ENCODE peak calls at places on chromosomes 16 and 17, in six cellular contexts. One of them, this sample, is unnamed.

GRCh38 chr17:65027305-65027704 is 29.2 kb downstream of the GNA13 start:
- DNase-seq in adrenal gland: no peak
- DNase-seq in Calu3: peak; percentile 57
- DNase-seq in fibroblast of mammary gland: peak; percentile 82
- DNase-seq in stomach: no peak
- DNase-seq in lung: no peak
- DNase-seq in this sample: peak; percentile 73

GRCh38 chr16:24668481-24669001 is 60.9 kb upstream of the TNRC6A start:
- DNase-seq in adrenal gland: peak; percentile 83
- DNase-seq in Calu3: no peak
- DNase-seq in fibroblast of mammary gland: peak; percentile 96
- DNase-seq in stomach: no peak
- DNase-seq in lung: no peak
- DNase-seq in this sample: peak; percentile 89

GRCh38 chr17:50375858-50376538 is 3.0 kb downstream of the EME1 start:
- DNase-seq in adrenal gland: no peak
- DNase-seq in Calu3: no peak
- DNase-seq in fibroblast of mammary gland: no peak
- DNase-seq in stomach: no peak
- DNase-seq in lung: no peak
- DNase-seq in this sample: no peak

GRCh38 chr17:77521076-77521475 is 380.3 kb downstream of the SEC14L1 start:
- DNase-seq in adrenal gland: no peak
- DNase-seq in Calu3: no peak
- DNase-seq in fibroblast of mammary gland: no peak
- DNase-seq in stomach: no peak
- DNase-seq in lung: no peak
- DNase-seq in this sample: no peak

GRCh38 chr17:37608369-37609169 is 649 bp downstream of the SYNRG start:
- DNase-seq in adrenal gland: no peak
- DNase-seq in Calu3: no peak
- DNase-seq in fibroblast of mammary gland: peak; percentile 37
- DNase-seq in stomach: peak; percentile 26
- DNase-seq in lung: no peak
- DNase-seq in this sample: no peak

GRCh38 chr16:58280846-58281301 is 14.0 kb downstream of the PRSS54 start:
- DNase-seq in adrenal gland: no peak
- DNase-seq in Calu3: peak; percentile 21
- DNase-seq in fibroblast of mammary gland: no peak
- DNase-seq in stomach: peak; percentile 67
- DNase-seq in lung: no peak
- DNase-seq in this sample: no peak

GRCh38 chr16:56871172-56871593 is 6.2 kb downstream of the SLC12A3 start:
- DNase-seq in adrenal gland: peak; percentile 70
- DNase-seq in Calu3: peak; percentile 10
- DNase-seq in fibroblast of mammary gland: peak; percentile 34
- DNase-seq in stomach: peak; percentile 46
- DNase-seq in lung: no peak
- DNase-seq in this sample: peak; percentile 87

GRCh38 chr17:47288531-47289116 is 35.0 kb downstream of the ITGB3 start:
- DNase-seq in adrenal gland: no peak
- DNase-seq in Calu3: no peak
- DNase-seq in fibroblast of mammary gland: peak; percentile 79
- DNase-seq in stomach: no peak
- DNase-seq in lung: no peak
- DNase-seq in this sample: peak; percentile 49

GRCh38 chr17:27989046-27989445 is 53.4 kb upstream of the NLK start:
- DNase-seq in adrenal gland: no peak
- DNase-seq in Calu3: no peak
- DNase-seq in fibroblast of mammary gland: no peak
- DNase-seq in stomach: no peak
- DNase-seq in lung: no peak
- DNase-seq in this sample: no peak

GRCh38 chr17:4480929-4481898 is 17.5 kb upstream of the SPNS2 start:
- DNase-seq in adrenal gland: no peak
- DNase-seq in Calu3: no peak
- DNase-seq in fibroblast of mammary gland: no peak
- DNase-seq in stomach: peak; percentile 78
- DNase-seq in lung: no peak
- DNase-seq in this sample: no peak

GRCh38 chr16:10509534-10510025 is 70.8 kb downstream of the EMP2 start:
- DNase-seq in adrenal gland: peak; percentile 69
- DNase-seq in Calu3: peak; percentile 87
- DNase-seq in fibroblast of mammary gland: peak; percentile 84
- DNase-seq in stomach: peak; percentile 54
- DNase-seq in lung: peak; percentile 65
- DNase-seq in this sample: peak; percentile 65

GRCh38 chr17:32275060-32276042 is 9.7 kb downstream of the RHBDL3 start:
- DNase-seq in adrenal gland: peak; percentile 97
- DNase-seq in Calu3: peak; percentile 28
- DNase-seq in fibroblast of mammary gland: peak; percentile 89
- DNase-seq in stomach: no peak
- DNase-seq in lung: no peak
- DNase-seq in this sample: peak; percentile 94

GRCh38 chr16:89642574-89642973 is 14.9 kb downstream of the CHMP1A start:
- DNase-seq in adrenal gland: no peak
- DNase-seq in Calu3: no peak
- DNase-seq in fibroblast of mammary gland: no peak
- DNase-seq in stomach: no peak
- DNase-seq in lung: no peak
- DNase-seq in this sample: no peak

GRCh38 chr16:2838928-2839327 is 8.8 kb downstream of the ZG16B start:
- DNase-seq in adrenal gland: peak; percentile 85
- DNase-seq in Calu3: peak; percentile 84
- DNase-seq in fibroblast of mammary gland: peak; percentile 87
- DNase-seq in stomach: peak; percentile 79
- DNase-seq in lung: peak; percentile 67
- DNase-seq in this sample: peak; percentile 79

GRCh38 chr16:19291459-19291858 is 5.9 kb downstream of the CLEC19A start:
- DNase-seq in adrenal gland: peak; percentile 27
- DNase-seq in Calu3: peak; percentile 41
- DNase-seq in fibroblast of mammary gland: peak; percentile 21
- DNase-seq in stomach: no peak
- DNase-seq in lung: no peak
- DNase-seq in this sample: no peak

GRCh38 chr17:47266782-47267181 is 13.2 kb downstream of the ITGB3 start:
- DNase-seq in adrenal gland: no peak
- DNase-seq in Calu3: no peak
- DNase-seq in fibroblast of mammary gland: peak; percentile 71
- DNase-seq in stomach: no peak
- DNase-seq in lung: no peak
- DNase-seq in this sample: no peak

GRCh38 chr17:76547183-76547641 is 7.4 kb downstream of the PRCD start:
- DNase-seq in adrenal gland: peak; percentile 71
- DNase-seq in Calu3: peak; percentile 72
- DNase-seq in fibroblast of mammary gland: peak; percentile 90
- DNase-seq in stomach: peak; percentile 51
- DNase-seq in lung: peak; percentile 54
- DNase-seq in this sample: peak; percentile 68

GRCh38 chr17:38798614-38799500 is 499 bp downstream of the PIP4K2B start:
- DNase-seq in adrenal gland: peak; percentile 57
- DNase-seq in Calu3: no peak
- DNase-seq in fibroblast of mammary gland: peak; percentile 37
- DNase-seq in stomach: peak; percentile 44
- DNase-seq in lung: peak; percentile 40
- DNase-seq in this sample: peak; percentile 36
- TF ChIP-seq CTCF in adrenal gland: no peak
- TF ChIP-seq CTCF in Calu3: peak; percentile 32
- TF ChIP-seq CTCF in fibroblast of mammary gland: no peak
- TF ChIP-seq CTCF in stomach: no peak
- TF ChIP-seq CTCF in lung: no peak
- TF ChIP-seq CTCF in this sample: no peak

GRCh38 chr16:66510298-66510697 is 39.6 kb downstream of the TK2 start:
- DNase-seq in adrenal gland: no peak
- DNase-seq in Calu3: no peak
- DNase-seq in fibroblast of mammary gland: no peak
- DNase-seq in stomach: peak; percentile 24
- DNase-seq in lung: no peak
- DNase-seq in this sample: no peak

GRCh38 chr16:66510711-66511614 is 39.0 kb downstream of the TK2 start:
- DNase-seq in adrenal gland: peak; percentile 66
- DNase-seq in Calu3: peak; percentile 67
- DNase-seq in fibroblast of mammary gland: no peak
- DNase-seq in stomach: peak; percentile 66
- DNase-seq in lung: peak; percentile 70
- DNase-seq in this sample: no peak

GRCh38 chr16:66512589-66513404 is 37.1 kb downstream of the TK2 start:
- DNase-seq in adrenal gland: no peak
- DNase-seq in Calu3: peak; percentile 66
- DNase-seq in fibroblast of mammary gland: peak; percentile 51
- DNase-seq in stomach: peak; percentile 21
- DNase-seq in lung: no peak
- DNase-seq in this sample: peak; percentile 51

GRCh38 chr16:66509576-66509975 is 40.3 kb downstream of the TK2 start:
- DNase-seq in adrenal gland: no peak
- DNase-seq in Calu3: no peak
- DNase-seq in fibroblast of mammary gland: no peak
- DNase-seq in stomach: peak; percentile 18
- DNase-seq in lung: no peak
- DNase-seq in this sample: no peak

GRCh38 chr16:66511615-66512500 is 38.1 kb downstream of the TK2 start:
- DNase-seq in adrenal gland: peak; percentile 73
- DNase-seq in Calu3: peak; percentile 80
- DNase-seq in fibroblast of mammary gland: peak; percentile 84
- DNase-seq in stomach: peak; percentile 25
- DNase-seq in lung: no peak
- DNase-seq in this sample: peak; percentile 73
- TF ChIP-seq CTCF in adrenal gland: peak; percentile 16
- TF ChIP-seq CTCF in Calu3: no peak
- TF ChIP-seq CTCF in fibroblast of mammary gland: peak; percentile 12
- TF ChIP-seq CTCF in stomach: no peak
- TF ChIP-seq CTCF in lung: no peak
- TF ChIP-seq CTCF in this sample: no peak

GRCh38 chr16:81927561-81928185 is 83.6 kb downstream of the SDR42E1 start:
- DNase-seq in adrenal gland: no peak
- DNase-seq in Calu3: no peak
- DNase-seq in fibroblast of mammary gland: no peak
- DNase-seq in stomach: no peak
- DNase-seq in lung: no peak
- DNase-seq in this sample: no peak

GRCh38 chr16:81926036-81926435 is 85.2 kb downstream of the SDR42E1 start:
- DNase-seq in adrenal gland: no peak
- DNase-seq in Calu3: no peak
- DNase-seq in fibroblast of mammary gland: no peak
- DNase-seq in stomach: no peak
- DNase-seq in lung: no peak
- DNase-seq in this sample: no peak

GRCh38 chr16:81929841-81930240 is 81.4 kb downstream of the SDR42E1 start:
- DNase-seq in adrenal gland: no peak
- DNase-seq in Calu3: no peak
- DNase-seq in fibroblast of mammary gland: no peak
- DNase-seq in stomach: no peak
- DNase-seq in lung: no peak
- DNase-seq in this sample: no peak

GRCh38 chr16:81931927-81932326 is 79.3 kb downstream of the SDR42E1 start:
- DNase-seq in adrenal gland: no peak
- DNase-seq in Calu3: no peak
- DNase-seq in fibroblast of mammary gland: no peak
- DNase-seq in stomach: no peak
- DNase-seq in lung: no peak
- DNase-seq in this sample: no peak

DNA sequence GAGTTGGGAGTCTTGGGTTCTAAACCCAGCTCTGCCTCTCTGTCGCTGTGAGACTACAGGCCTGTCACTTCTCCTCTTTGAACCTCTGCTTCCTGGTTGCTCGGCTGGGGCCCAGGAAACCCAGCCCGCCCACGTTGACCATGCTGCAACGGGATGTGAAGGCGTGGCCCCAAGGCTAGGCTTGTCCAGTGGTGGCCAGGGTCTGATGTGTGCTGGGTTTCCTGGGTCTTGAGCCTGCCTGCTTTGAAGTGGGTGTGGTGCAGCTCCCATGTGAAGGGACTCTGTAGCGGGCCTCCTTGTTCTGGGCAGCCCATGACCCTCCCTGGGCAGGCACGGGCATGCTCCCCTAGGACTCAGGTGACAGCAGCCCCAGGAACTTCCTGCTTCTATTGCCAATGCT is 82.3 kb downstream of the SDR42E1 start:
- DNase-seq in adrenal gland: no peak
- DNase-seq in Calu3: peak; percentile 70
- DNase-seq in fibroblast of mammary gland: no peak
- DNase-seq in stomach: peak; percentile 42
- DNase-seq in lung: peak; percentile 35
- DNase-seq in this sample: no peak
- TF ChIP-seq CTCF in adrenal gland: no peak
- TF ChIP-seq CTCF in Calu3: no peak
- TF ChIP-seq CTCF in fibroblast of mammary gland: no peak
- TF ChIP-seq CTCF in stomach: no peak
- TF ChIP-seq CTCF in lung: no peak
- TF ChIP-seq CTCF in this sample: no peak

GRCh38 chr17:29126268-29126923 is 53.8 kb downstream of the MYO18A start:
- DNase-seq in adrenal gland: no peak
- DNase-seq in Calu3: no peak
- DNase-seq in fibroblast of mammary gland: no peak
- DNase-seq in stomach: no peak
- DNase-seq in lung: no peak
- DNase-seq in this sample: no peak

GRCh38 chr17:29123111-29123510 is 57.1 kb downstream of the MYO18A start:
- DNase-seq in adrenal gland: no peak
- DNase-seq in Calu3: no peak
- DNase-seq in fibroblast of mammary gland: no peak
- DNase-seq in stomach: no peak
- DNase-seq in lung: no peak
- DNase-seq in this sample: no peak

GRCh38 chr17:29124931-29125270 is 55.3 kb downstream of the MYO18A start:
- DNase-seq in adrenal gland: peak; percentile 61
- DNase-seq in Calu3: peak; percentile 84
- DNase-seq in fibroblast of mammary gland: no peak
- DNase-seq in stomach: peak; percentile 96
- DNase-seq in lung: peak; percentile 88
- DNase-seq in this sample: no peak

GRCh38 chr17:29125651-29126050 is 54.5 kb downstream of the MYO18A start:
- DNase-seq in adrenal gland: no peak
- DNase-seq in Calu3: no peak
- DNase-seq in fibroblast of mammary gland: no peak
- DNase-seq in stomach: no peak
- DNase-seq in lung: no peak
- DNase-seq in this sample: no peak

DNA sequence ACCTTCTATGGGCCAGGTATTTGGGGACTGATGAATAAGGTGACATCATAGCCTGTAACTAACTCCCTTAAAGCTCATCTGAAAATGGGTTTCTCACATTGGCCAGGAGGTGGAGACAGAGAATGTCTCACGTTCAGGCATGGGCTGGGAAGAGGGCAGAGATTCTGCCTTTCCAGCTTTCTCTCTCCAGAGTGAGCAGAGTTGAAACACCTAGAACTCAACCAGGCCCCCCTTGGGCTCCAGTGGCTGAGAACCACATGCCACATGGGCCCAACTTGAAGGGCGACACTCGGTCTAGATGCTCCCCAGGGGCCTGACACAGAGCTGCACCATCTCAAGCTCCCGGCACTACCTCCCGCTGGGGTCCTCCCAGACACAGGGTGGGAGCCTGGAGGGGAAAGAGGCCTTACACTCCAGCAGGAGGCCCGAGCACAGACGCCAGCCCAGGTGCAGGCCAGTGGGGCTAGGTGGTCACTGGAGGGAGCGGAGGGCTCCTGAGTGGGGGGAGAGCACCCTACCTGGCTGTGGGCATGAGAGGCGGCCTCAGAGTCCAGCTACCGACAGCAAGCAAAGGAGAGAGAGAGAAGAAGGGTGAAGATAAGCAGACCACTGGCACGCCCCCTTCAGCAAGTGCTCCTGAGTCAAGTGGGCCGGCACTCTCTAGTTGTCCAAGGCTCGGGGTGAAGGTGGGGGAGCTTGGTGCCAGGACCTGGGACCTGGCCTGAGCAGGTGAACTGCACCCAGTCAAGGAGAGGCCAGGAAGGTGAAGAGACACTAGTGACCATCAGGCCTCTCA is 55.9 kb downstream of the MYO18A start:
- DNase-seq in adrenal gland: peak; percentile 62
- DNase-seq in Calu3: peak; percentile 64
- DNase-seq in fibroblast of mammary gland: peak; percentile 83
- DNase-seq in stomach: peak; percentile 55
- DNase-seq in lung: peak; percentile 61
- DNase-seq in this sample: peak; percentile 89
- TF ChIP-seq CTCF in adrenal gland: peak; percentile 86
- TF ChIP-seq CTCF in Calu3: peak; percentile 41
- TF ChIP-seq CTCF in fibroblast of mammary gland: peak; percentile 90
- TF ChIP-seq CTCF in stomach: peak; percentile 49
- TF ChIP-seq CTCF in lung: peak; percentile 83
- TF ChIP-seq CTCF in this sample: peak; percentile 76